ENCODE peak calls at places on chromosome 11, in eight cellular contexts. A is T47D; S is brain microvascular endothelial cell; F is OCI-LY7; Q is fibroblast of mammary gland; Z is activated naive CD4-positive, alpha-beta T cell; H is sigmoid colon; T is CD4-positive, CD25-positive, alpha-beta regulatory T cell. P is an unnamed sample.

GRCh38 chr11:70353900-70354568 is 44.3 kb upstream of the CTTN start:
- DNase-seq in A (no peak), S (no peak), F (no peak), Q (no peak), Z (no peak), H (no peak), T (no peak), P (no peak)

GRCh38 chr11:66075273-66075672 is 5.2 kb downstream of the PACS1 start:
- DNase-seq in A (no peak), S (no peak), F (no peak), Q (no peak), Z (no peak), H (no peak), T (no peak), P (no peak)

GRCh38 chr11:128968916-128969315 is 26.2 kb upstream of the TP53AIP1 start:
- DNase-seq in A (no peak), S (no peak), F (no peak), Q (no peak), Z (no peak), H (no peak), T (no peak), P (no peak)

GRCh38 chr11:73453562-73453961 is 77.4 kb downstream of the RELT start:
- DNase-seq in A (no peak), S (no peak), F (no peak), Q (peak; percentile 42), Z (no peak), H (no peak), T (no peak), P (peak; percentile 48)

GRCh38 chr11:121478895-121479281 is 26.1 kb upstream of the SORL1-AS1 start:
- DNase-seq in A (no peak), S (no peak), F (no peak), Q (no peak), Z (no peak), H (no peak), T (no peak), P (no peak)

GRCh38 chr11:87661270-87661669 is 514.0 kb downstream of the RAB38 start:
- DNase-seq in A (no peak), S (no peak), F (no peak), Q (no peak), Z (no peak), H (no peak), T (no peak), P (no peak)

GRCh38 chr11:75262961-75263852 is 22.6 kb downstream of the TPBGL start:
- DNase-seq in A (no peak), S (no peak), F (no peak), Q (no peak), Z (no peak), H (peak; percentile 65), T (no peak), P (no peak)

GRCh38 chr11:67409261-67409666 is 5.4 kb downstream of the TBC1D10C start:
- DNase-seq in A (no peak), S (no peak), F (peak; percentile 95), Q (no peak), Z (peak; percentile 60), H (no peak), T (peak; percentile 84), P (no peak)

GRCh38 chr11:11297578-11297977 is 55.5 kb downstream of the CSNK2A3 start:
- DNase-seq in A (no peak), S (no peak), F (no peak), Q (peak; percentile 38), Z (no peak), H (no peak), T (no peak), P (no peak)

GRCh38 chr11:1126935-1127663 is 30.7 kb upstream of the MUC5AC start:
- DNase-seq in A (no peak), S (no peak), F (no peak), Q (no peak), Z (no peak), H (peak; percentile 45), T (no peak), P (no peak)

GRCh38 chr11:81874627-81875026 is 859.0 kb downstream of the FAM181B start:
- DNase-seq in A (no peak), S (no peak), F (peak; percentile 46), Q (no peak), Z (no peak), H (no peak), T (peak; percentile 21), P (peak; percentile 1)

GRCh38 chr11:133900176-133901105 is 55.1 kb upstream of the SPATA19 start:
- DNase-seq in A (no peak), S (no peak), F (no peak), Q (no peak), Z (no peak), H (peak; percentile 37), T (no peak), P (no peak)

GRCh38 chr11:7775689-7776088 is 21.1 kb downstream of the OR5P2 start:
- DNase-seq in A (no peak), S (no peak), F (no peak), Q (no peak), Z (no peak), H (no peak), T (no peak), P (no peak)

GRCh38 chr11:48090174-48090573 is 109.8 kb downstream of the PTPRJ start:
- DNase-seq in A (no peak), S (no peak), F (no peak), Q (no peak), Z (no peak), H (no peak), T (no peak), P (no peak)

GRCh38 chr11:2077061-2077802 is 62.0 kb downstream of the IGF2 start:
- DNase-seq in A (no peak), S (peak; percentile 76), F (no peak), Q (peak; percentile 54), Z (no peak), H (no peak), T (no peak), P (peak; percentile 61)

GRCh38 chr11:1153105-1153950 is 4.4 kb upstream of the MUC5AC start:
- DNase-seq in A (no peak), S (no peak), F (no peak), Q (no peak), Z (no peak), H (no peak), T (no peak), P (no peak)

GRCh38 chr11:57163160-57163868 is 18.4 kb upstream of the LRRC55 start:
- DNase-seq in A (no peak), S (no peak), F (no peak), Q (no peak), Z (no peak), H (no peak), T (no peak), P (no peak)

GRCh38 chr11:11382858-11383532 is 29.9 kb upstream of the CSNK2A3 start:
- DNase-seq in A (no peak), S (no peak), F (no peak), Q (peak; percentile 11), Z (no peak), H (no peak), T (no peak), P (peak; percentile 63)

GRCh38 chr11:70323811-70324210 is 53.3 kb downstream of the PPFIA1 start:
- DNase-seq in A (no peak), S (no peak), F (no peak), Q (peak; percentile 45), Z (no peak), H (no peak), T (no peak), P (peak; percentile 53)

GRCh38 chr11:115075340-115075739 is 397.0 kb downstream of the NXPE2 start:
- DNase-seq in A (no peak), S (no peak), F (no peak), Q (no peak), Z (no peak), H (no peak), T (no peak), P (no peak)

GRCh38 chr11:126304457-126305072 is 705 bp downstream of the DCPS start:
- DNase-seq in A (peak; percentile 58), S (no peak), F (peak; percentile 23), Q (no peak), Z (no peak), H (peak; percentile 52), T (no peak), P (no peak)

GRCh38 chr11:17570034-17570433 is 23.0 kb downstream of the OTOG start:
- DNase-seq in A (no peak), S (no peak), F (no peak), Q (no peak), Z (no peak), H (no peak), T (no peak), P (no peak)

GRCh38 chr11:84865791-84866535 is 761.2 kb downstream of the DLG2 start:
- DNase-seq in A (no peak), S (no peak), F (no peak), Q (peak; percentile 32), Z (no peak), H (no peak), T (no peak), P (peak; percentile 44)

GRCh38 chr11:99791354-99791753 is 770.6 kb downstream of the CNTN5 start:
- DNase-seq in A (no peak), S (no peak), F (no peak), Q (no peak), Z (no peak), H (no peak), T (no peak), P (no peak)

GRCh38 chr11:97964332-97965004 is 1056.3 kb upstream of the CNTN5 start:
- DNase-seq in A (no peak), S (no peak), F (no peak), Q (no peak), Z (no peak), H (no peak), T (no peak), P (no peak)

GRCh38 chr11:88284306-88285057 is 53.1 kb downstream of the CTSC start:
- DNase-seq in A (no peak), S (no peak), F (no peak), Q (peak; percentile 30), Z (no peak), H (no peak), T (no peak), P (peak; percentile 68)

GRCh38 chr11:123839131-123839530 is 33.0 kb upstream of the OR6M1 start:
- DNase-seq in A (no peak), S (no peak), F (no peak), Q (no peak), Z (no peak), H (no peak), T (no peak), P (no peak)

GRCh38 chr11:2772544-2773031 is 72.8 kb upstream of the KCNQ1OT1 start:
- DNase-seq in A (no peak), S (peak; percentile 39), F (no peak), Q (peak; percentile 65), Z (no peak), H (no peak), T (no peak), P (peak; percentile 43)

GRCh38 chr11:130206141-130206540 is 46.6 kb downstream of the ST14 start:
- DNase-seq in A (no peak), S (no peak), F (no peak), Q (no peak), Z (no peak), H (peak; percentile 43), T (no peak), P (no peak)

GRCh38 chr11:2890466-2891241 is 5.1 kb upstream of the CDKN1C start:
- DNase-seq in A (no peak), S (no peak), F (no peak), Q (peak; percentile 56), Z (no peak), H (peak; percentile 91), T (no peak), P (peak; percentile 67)

GRCh38 chr11:2549491-2549875 is 104.7 kb downstream of the KCNQ1 start:
- DNase-seq in A (no peak), S (no peak), F (no peak), Q (no peak), Z (no peak), H (peak; percentile 58), T (no peak), P (no peak)